ENCODE peak calls at places on chromosomes 1 and 21, in eight cellular contexts. H, L, K, E, C, P, A and M are unnamed samples.

GRCh38 chr1:25710583-25711347 is 89.2 kb upstream of the SELENON start:
- DNase-seq in H (peak; percentile 44), L (no peak), K (no peak), E (no peak), C (no peak), P (no peak), A (no peak), M (no peak)

GRCh38 chr1:173447224-173447623 is 29.9 kb upstream of the PRDX6 start:
- DNase-seq in H (no peak), L (no peak), K (no peak), E (no peak), C (no peak), P (no peak), A (no peak), M (no peak)

GRCh38 chr21:37710555-37711293 is 205.5 kb downstream of the KCNJ6 start:
- DNase-seq in H (no peak), L (no peak), K (no peak), E (no peak), C (no peak), P (no peak), A (no peak), M (peak; percentile 9)

GRCh38 chr1:53160924-53161378 is 18.5 kb upstream of the SLC1A7 start:
- DNase-seq in H (no peak), L (no peak), K (no peak), E (no peak), C (no peak), P (no peak), A (no peak), M (no peak)

GRCh38 chr1:197980457-197980856 is 63.3 kb downstream of the LHX9 start:
- DNase-seq in H (no peak), L (no peak), K (no peak), E (no peak), C (no peak), P (no peak), A (no peak), M (no peak)

GRCh38 chr1:47978486-47978885 is 18.7 kb downstream of the TRABD2B start:
- DNase-seq in H (peak; percentile 18), L (no peak), K (no peak), E (no peak), C (no peak), P (no peak), A (no peak), M (no peak)

GRCh38 chr1:37035828-37036666 is 1.7 kb upstream of the GRIK3 start:
- DNase-seq in H (no peak), L (no peak), K (no peak), E (no peak), C (no peak), P (no peak), A (no peak), M (no peak)

GRCh38 chr1:182977480-182977879 is 24.5 kb upstream of the SHCBP1L start:
- DNase-seq in H (no peak), L (no peak), K (no peak), E (no peak), C (no peak), P (no peak), A (no peak), M (no peak)

GRCh38 chr1:235100124-235100801 is 28.4 kb downstream of the TOMM20 start:
- DNase-seq in H (peak; percentile 50), L (no peak), K (no peak), E (peak; percentile 40), C (no peak), P (no peak), A (no peak), M (no peak)

GRCh38 chr1:89552481-89553194 is 28.0 kb downstream of the LRRC8B start:
- DNase-seq in H (peak; percentile 45), L (peak; percentile 15), K (no peak), E (peak; percentile 51), C (no peak), P (no peak), A (no peak), M (no peak)

GRCh38 chr1:53602376-53602775 is 136.6 kb downstream of the GLIS1 start:
- DNase-seq in H (no peak), L (no peak), K (no peak), E (no peak), C (no peak), P (no peak), A (no peak), M (no peak)

GRCh38 chr1:43339584-43340232 is 2.1 kb downstream of the MPL start:
- DNase-seq in H (no peak), L (no peak), K (no peak), E (no peak), C (no peak), P (no peak), A (no peak), M (no peak)

GRCh38 chr1:13701274-13701650 is 1.3 kb downstream of the PRDM2 start:
- DNase-seq in H (no peak), L (no peak), K (no peak), E (no peak), C (no peak), P (no peak), A (no peak), M (no peak)

GRCh38 chr1:22223176-22223575 is 80.3 kb upstream of the WNT4 start:
- DNase-seq in H (no peak), L (no peak), K (no peak), E (no peak), C (no peak), P (no peak), A (no peak), M (no peak)

GRCh38 chr1:29793101-29793546 is 556.8 kb downstream of the PTPRU start:
- DNase-seq in H (peak; percentile 75), L (peak; percentile 31), K (peak; percentile 36), E (peak; percentile 93), C (peak; percentile 60), P (peak; percentile 50), A (peak; percentile 61), M (peak; percentile 25)

GRCh38 chr1:218439541-218440295 is 94.6 kb downstream of the TGFB2 start:
- DNase-seq in H (no peak), L (no peak), K (no peak), E (no peak), C (no peak), P (no peak), A (no peak), M (no peak)

GRCh38 chr1:17606826-17607440 is 67.4 kb downstream of the ARHGEF10L start:
- DNase-seq in H (peak; percentile 66), L (no peak), K (no peak), E (peak; percentile 78), C (peak; percentile 52), P (peak; percentile 15), A (peak; percentile 19), M (no peak)

GRCh38 chr1:110787328-110788071 is 85.4 kb upstream of the CD53 start:
- DNase-seq in H (no peak), L (peak; percentile 41), K (no peak), E (no peak), C (no peak), P (no peak), A (peak; percentile 61), M (no peak)

GRCh38 chr1:87362834-87363426 is 34.2 kb downstream of the LMO4 start:
- DNase-seq in H (peak; percentile 43), L (no peak), K (no peak), E (no peak), C (no peak), P (no peak), A (no peak), M (no peak)

GRCh38 chr1:36463773-36464604 is at the start of gene MRPS15:
- DNase-seq in H (peak; percentile 96), L (peak; percentile 91), K (peak; percentile 68), E (peak; percentile 97), C (peak; percentile 92), P (peak; percentile 67), A (peak; percentile 89), M (peak; percentile 81)

GRCh38 chr1:37739222-37739621 is 25.7 kb downstream of the EPHA10 start:
- DNase-seq in H (no peak), L (no peak), K (no peak), E (no peak), C (peak; percentile 83), P (no peak), A (no peak), M (no peak)

GRCh38 chr1:41868241-41868953 is 50.3 kb downstream of the HIVEP3 start:
- DNase-seq in H (peak; percentile 27), L (no peak), K (no peak), E (no peak), C (peak; percentile 32), P (no peak), A (no peak), M (no peak)

GRCh38 chr21:42051788-42052187 is 19.3 kb upstream of the UMODL1 start:
- DNase-seq in H (no peak), L (no peak), K (no peak), E (no peak), C (no peak), P (no peak), A (peak; percentile 79), M (no peak)

GRCh38 chr1:99548924-99549605 is 96.8 kb upstream of the PALMD start:
- DNase-seq in H (peak; percentile 10), L (no peak), K (no peak), E (no peak), C (no peak), P (no peak), A (no peak), M (peak; percentile 59)

GRCh38 chr1:29849038-29849750 is 612.9 kb downstream of the PTPRU start:
- DNase-seq in H (peak; percentile 23), L (peak; percentile 11), K (no peak), E (peak; percentile 10), C (peak; percentile 39), P (no peak), A (no peak), M (no peak)

GRCh38 chr21:43853851-43854772 is 10.9 kb upstream of the AGPAT3 start:
- DNase-seq in H (no peak), L (no peak), K (no peak), E (no peak), C (no peak), P (no peak), A (no peak), M (no peak)

GRCh38 chr1:236451796-236452373 is 57.8 kb downstream of the EDARADD start:
- DNase-seq in H (peak; percentile 7), L (peak; percentile 42), K (no peak), E (no peak), C (peak; percentile 28), P (no peak), A (no peak), M (no peak)

GRCh38 chr1:220990417-220991337 is 111.4 kb downstream of the HLX start:
- DNase-seq in H (peak; percentile 93), L (no peak), K (no peak), E (no peak), C (no peak), P (peak; percentile 28), A (no peak), M (peak; percentile 56)

GRCh38 chr1:178537445-178538090 is 24.7 kb downstream of the TEX35 start:
- DNase-seq in H (no peak), L (no peak), K (no peak), E (no peak), C (peak; percentile 71), P (no peak), A (no peak), M (no peak)

GRCh38 chr1:56098956-56099355 is 480.4 kb downstream of the PLPP3 start:
- DNase-seq in H (peak; percentile 98), L (no peak), K (peak; percentile 68), E (no peak), C (no peak), P (no peak), A (no peak), M (peak; percentile 72)

GRCh38 chr21:38861989-38862683 is 56.4 kb downstream of the ETS2 start:
- DNase-seq in H (no peak), L (peak; percentile 2), K (no peak), E (no peak), C (no peak), P (no peak), A (peak; percentile 58), M (no peak)

GRCh38 chr1:99441234-99442095 is 177.2 kb downstream of the PLPPR4 start:
- DNase-seq in H (peak; percentile 48), L (no peak), K (no peak), E (no peak), C (peak; percentile 60), P (no peak), A (peak; percentile 41), M (no peak)

GRCh38 chr1:235357485-235358378 is 9.5 kb upstream of the TBCE start:
- DNase-seq in H (no peak), L (no peak), K (no peak), E (no peak), C (no peak), P (no peak), A (no peak), M (no peak)

GRCh38 chr1:7410156-7410555 is 360.9 kb upstream of the VAMP3 start:
- DNase-seq in H (no peak), L (no peak), K (no peak), E (peak; percentile 23), C (no peak), P (no peak), A (no peak), M (no peak)